ENCODE peak calls at places on chromosomes 16 and 17, in seven cellular contexts. One of them, this sample, is unnamed.

GRCh38 chr16:84593825-84594724 is 23.8 kb downstream of the COTL1 start:
- DNase-seq in AG04450: no peak
- DNase-seq in psoas muscle: no peak
- DNase-seq in Calu3: no peak
- DNase-seq in endothelial cell: no peak
- DNase-seq in AG09309: no peak
- DNase-seq in mesothelial cell of epicardium: no peak
- DNase-seq in this sample: peak; percentile 70

GRCh38 chr17:72683506-72684404 is 408.7 kb downstream of the SLC39A11 start:
- DNase-seq in psoas muscle: peak; percentile 17
- DNase-seq in AG09309: peak; percentile 92
- DNase-seq in AG04450: peak; percentile 79
- DNase-seq in endothelial cell: no peak
- DNase-seq in mesothelial cell of epicardium: no peak
- DNase-seq in Calu3: peak; percentile 85
- DNase-seq in this sample: no peak

GRCh38 chr16:49333268-49333597 is 40.4 kb upstream of the C16orf78 start:
- DNase-seq in mesothelial cell of epicardium: no peak
- DNase-seq in Calu3: no peak
- DNase-seq in endothelial cell: no peak
- DNase-seq in AG04450: no peak
- DNase-seq in AG09309: no peak
- DNase-seq in psoas muscle: no peak
- DNase-seq in this sample: no peak

GRCh38 chr17:49225554-49226236 is 4.9 kb downstream of the PHOSPHO1 start:
- DNase-seq in AG09309: no peak
- DNase-seq in endothelial cell: no peak
- DNase-seq in psoas muscle: no peak
- DNase-seq in AG04450: no peak
- DNase-seq in Calu3: no peak
- DNase-seq in mesothelial cell of epicardium: no peak
- DNase-seq in this sample: no peak

GRCh38 chr17:74332763-74333220 is 6.8 kb downstream of the KIF19 start:
- DNase-seq in Calu3: no peak
- DNase-seq in endothelial cell: no peak
- DNase-seq in mesothelial cell of epicardium: no peak
- DNase-seq in AG04450: no peak
- DNase-seq in AG09309: no peak
- DNase-seq in psoas muscle: no peak
- DNase-seq in this sample: no peak

GRCh38 chr16:57537194-57537505 is 779 bp upstream of the CCDC102A start:
- DNase-seq in mesothelial cell of epicardium: no peak
- DNase-seq in AG09309: no peak
- DNase-seq in endothelial cell: no peak
- DNase-seq in Calu3: no peak
- DNase-seq in AG04450: no peak
- DNase-seq in psoas muscle: no peak
- DNase-seq in this sample: no peak

GRCh38 chr16:80198995-80199299 is 341.8 kb upstream of the DYNLRB2 start:
- DNase-seq in mesothelial cell of epicardium: no peak
- DNase-seq in endothelial cell: no peak
- DNase-seq in psoas muscle: no peak
- DNase-seq in Calu3: no peak
- DNase-seq in AG09309: no peak
- DNase-seq in AG04450: no peak
- DNase-seq in this sample: no peak

GRCh38 chr16:86467490-86467889 is 42.8 kb upstream of the FOXF1 start:
- DNase-seq in endothelial cell: no peak
- DNase-seq in Calu3: no peak
- DNase-seq in AG09309: no peak
- DNase-seq in AG04450: no peak
- DNase-seq in psoas muscle: no peak
- DNase-seq in mesothelial cell of epicardium: no peak
- DNase-seq in this sample: no peak

GRCh38 chr16:23757116-23757515 is 2.3 kb downstream of the CHP2 start:
- DNase-seq in endothelial cell: no peak
- DNase-seq in Calu3: no peak
- DNase-seq in mesothelial cell of epicardium: no peak
- DNase-seq in AG09309: no peak
- DNase-seq in AG04450: no peak
- DNase-seq in psoas muscle: no peak
- DNase-seq in this sample: no peak

GRCh38 chr17:8125947-8126305 is 2.0 kb upstream of the HES7 start:
- DNase-seq in mesothelial cell of epicardium: peak; percentile 55
- DNase-seq in endothelial cell: no peak
- DNase-seq in AG04450: no peak
- DNase-seq in AG09309: no peak
- DNase-seq in Calu3: no peak
- DNase-seq in psoas muscle: no peak
- DNase-seq in this sample: no peak

GRCh38 chr17:14245629-14246028 is 9.0 kb upstream of the CDRT15 start:
- DNase-seq in psoas muscle: no peak
- DNase-seq in endothelial cell: no peak
- DNase-seq in AG04450: no peak
- DNase-seq in Calu3: no peak
- DNase-seq in AG09309: no peak
- DNase-seq in mesothelial cell of epicardium: no peak
- DNase-seq in this sample: no peak

GRCh38 chr16:17258848-17259713 is 211.7 kb downstream of the XYLT1 start:
- DNase-seq in endothelial cell: no peak
- DNase-seq in Calu3: no peak
- DNase-seq in AG09309: no peak
- DNase-seq in psoas muscle: no peak
- DNase-seq in mesothelial cell of epicardium: no peak
- DNase-seq in AG04450: no peak
- DNase-seq in this sample: no peak

GRCh38 chr17:11241611-11242226 is 706 bp downstream of the SHISA6 start:
- DNase-seq in Calu3: no peak
- DNase-seq in mesothelial cell of epicardium: no peak
- DNase-seq in AG09309: no peak
- DNase-seq in AG04450: no peak
- DNase-seq in psoas muscle: peak; percentile 20
- DNase-seq in endothelial cell: no peak
- DNase-seq in this sample: no peak

GRCh38 chr17:64115871-64116534 is 13.9 kb downstream of the ERN1 start:
- DNase-seq in AG04450: peak; percentile 65
- DNase-seq in endothelial cell: no peak
- DNase-seq in mesothelial cell of epicardium: no peak
- DNase-seq in psoas muscle: no peak
- DNase-seq in AG09309: peak; percentile 78
- DNase-seq in Calu3: no peak
- DNase-seq in this sample: no peak

GRCh38 chr17:62064029-62064790 is 868 bp downstream of the MED13 start:
- DNase-seq in mesothelial cell of epicardium: no peak
- DNase-seq in Calu3: no peak
- DNase-seq in psoas muscle: no peak
- DNase-seq in AG04450: no peak
- DNase-seq in AG09309: no peak
- DNase-seq in endothelial cell: no peak
- DNase-seq in this sample: no peak

GRCh38 chr17:75843577-75844529 is at the start of gene UNC13D:
- DNase-seq in psoas muscle: no peak
- DNase-seq in Calu3: peak; percentile 36
- DNase-seq in AG04450: no peak
- DNase-seq in endothelial cell: no peak
- DNase-seq in mesothelial cell of epicardium: no peak
- DNase-seq in AG09309: no peak
- DNase-seq in this sample: peak; percentile 65

GRCh38 chr16:53153130-53153529 is 98.3 kb downstream of the CHD9 start:
- DNase-seq in Calu3: no peak
- DNase-seq in AG09309: no peak
- DNase-seq in psoas muscle: no peak
- DNase-seq in mesothelial cell of epicardium: no peak
- DNase-seq in AG04450: no peak
- DNase-seq in endothelial cell: no peak
- DNase-seq in this sample: no peak

GRCh38 chr17:74592087-74592990 is at the start of gene CD300LD:
- DNase-seq in mesothelial cell of epicardium: no peak
- DNase-seq in endothelial cell: no peak
- DNase-seq in AG04450: no peak
- DNase-seq in psoas muscle: no peak
- DNase-seq in Calu3: no peak
- DNase-seq in AG09309: no peak
- DNase-seq in this sample: no peak

GRCh38 chr17:57957120-57957850 is 2.1 kb upstream of the CUEDC1 start:
- DNase-seq in AG09309: no peak
- DNase-seq in AG04450: no peak
- DNase-seq in mesothelial cell of epicardium: no peak
- DNase-seq in endothelial cell: no peak
- DNase-seq in psoas muscle: no peak
- DNase-seq in Calu3: no peak
- DNase-seq in this sample: no peak

GRCh38 chr16:14378131-14378551 is 251.9 kb downstream of the PARN start:
- DNase-seq in mesothelial cell of epicardium: no peak
- DNase-seq in endothelial cell: no peak
- DNase-seq in psoas muscle: no peak
- DNase-seq in AG09309: no peak
- DNase-seq in Calu3: peak; percentile 63
- DNase-seq in AG04450: peak; percentile 68
- DNase-seq in this sample: no peak

GRCh38 chr17:63433746-63434591 is 12.1 kb downstream of the CYB561 start:
- DNase-seq in AG04450: peak; percentile 82
- DNase-seq in Calu3: no peak
- DNase-seq in endothelial cell: no peak
- DNase-seq in mesothelial cell of epicardium: no peak
- DNase-seq in psoas muscle: peak; percentile 87
- DNase-seq in AG09309: peak; percentile 90
- DNase-seq in this sample: no peak

GRCh38 chr17:67151717-67152116 is 93.3 kb downstream of the HELZ start:
- DNase-seq in mesothelial cell of epicardium: no peak
- DNase-seq in endothelial cell: no peak
- DNase-seq in Calu3: no peak
- DNase-seq in AG04450: no peak
- DNase-seq in AG09309: no peak
- DNase-seq in psoas muscle: no peak
- DNase-seq in this sample: no peak

GRCh38 chr17:78032166-78032565 is 73.7 kb downstream of the TNRC6C start:
- DNase-seq in psoas muscle: no peak
- DNase-seq in mesothelial cell of epicardium: no peak
- DNase-seq in Calu3: no peak
- DNase-seq in endothelial cell: no peak
- DNase-seq in AG09309: no peak
- DNase-seq in AG04450: no peak
- DNase-seq in this sample: no peak

GRCh38 chr16:52696126-52696525 is 149.2 kb upstream of the TOX3 start:
- DNase-seq in AG04450: no peak
- DNase-seq in Calu3: no peak
- DNase-seq in psoas muscle: no peak
- DNase-seq in AG09309: no peak
- DNase-seq in mesothelial cell of epicardium: no peak
- DNase-seq in endothelial cell: no peak
- DNase-seq in this sample: no peak

GRCh38 chr17:75641343-75641742 is 8.1 kb downstream of the SMIM5 start:
- DNase-seq in endothelial cell: no peak
- DNase-seq in Calu3: no peak
- DNase-seq in AG09309: no peak
- DNase-seq in mesothelial cell of epicardium: no peak
- DNase-seq in psoas muscle: no peak
- DNase-seq in AG04450: no peak
- DNase-seq in this sample: no peak

GRCh38 chr16:23903001-23903414 is 67.2 kb downstream of the PRKCB start:
- DNase-seq in Calu3: no peak
- DNase-seq in psoas muscle: no peak
- DNase-seq in AG09309: no peak
- DNase-seq in mesothelial cell of epicardium: no peak
- DNase-seq in endothelial cell: no peak
- DNase-seq in AG04450: no peak
- DNase-seq in this sample: no peak

GRCh38 chr16:85018529-85019236 is 7.3 kb upstream of the ZDHHC7 start:
- DNase-seq in AG09309: no peak
- DNase-seq in psoas muscle: no peak
- DNase-seq in mesothelial cell of epicardium: no peak
- DNase-seq in Calu3: peak; percentile 72
- DNase-seq in endothelial cell: no peak
- DNase-seq in AG04450: no peak
- DNase-seq in this sample: no peak

GRCh38 chr16:69240336-69240735 is 53.4 kb downstream of the SNTB2 start:
- DNase-seq in AG09309: no peak
- DNase-seq in mesothelial cell of epicardium: no peak
- DNase-seq in Calu3: no peak
- DNase-seq in psoas muscle: no peak
- DNase-seq in AG04450: no peak
- DNase-seq in endothelial cell: no peak
- DNase-seq in this sample: no peak

GRCh38 chr16:30698139-30698815 is 694 bp upstream of the SRCAP start:
- DNase-seq in AG09309: peak; percentile 86
- DNase-seq in endothelial cell: peak; percentile 99
- DNase-seq in Calu3: peak; percentile 99
- DNase-seq in psoas muscle: peak; percentile 99
- DNase-seq in mesothelial cell of epicardium: peak; percentile 99
- DNase-seq in AG04450: peak; percentile 95
- DNase-seq in this sample: peak; percentile 97

GRCh38 chr16:29811896-29812665 is at the start of gene PRRT2:
- DNase-seq in endothelial cell: peak; percentile 52
- DNase-seq in Calu3: peak; percentile 47
- DNase-seq in AG09309: no peak
- DNase-seq in psoas muscle: peak; percentile 68
- DNase-seq in AG04450: no peak
- DNase-seq in mesothelial cell of epicardium: peak; percentile 76
- DNase-seq in this sample: peak; percentile 31

GRCh38 chr17:36112572-36112971 is 8.9 kb downstream of the CCL4 start:
- DNase-seq in AG09309: no peak
- DNase-seq in mesothelial cell of epicardium: no peak
- DNase-seq in Calu3: no peak
- DNase-seq in AG04450: no peak
- DNase-seq in psoas muscle: no peak
- DNase-seq in endothelial cell: no peak
- DNase-seq in this sample: no peak
- TF ChIP-seq CTCF in AG09309: no peak
- TF ChIP-seq CTCF in mesothelial cell of epicardium: no peak
- TF ChIP-seq CTCF in Calu3: no peak
- TF ChIP-seq CTCF in AG04450: no peak
- TF ChIP-seq CTCF in psoas muscle: no peak
- TF ChIP-seq CTCF in endothelial cell: no peak
- TF ChIP-seq CTCF in this sample: no peak

GRCh38 chr17:33927732-33928133 is 327.4 kb upstream of the CCL2 start:
- DNase-seq in mesothelial cell of epicardium: no peak
- DNase-seq in psoas muscle: no peak
- DNase-seq in Calu3: no peak
- DNase-seq in AG09309: no peak
- DNase-seq in endothelial cell: no peak
- DNase-seq in AG04450: no peak
- DNase-seq in this sample: no peak
- TF ChIP-seq CTCF in mesothelial cell of epicardium: no peak
- TF ChIP-seq CTCF in psoas muscle: no peak
- TF ChIP-seq CTCF in Calu3: no peak
- TF ChIP-seq CTCF in AG09309: no peak
- TF ChIP-seq CTCF in endothelial cell: peak; percentile 22
- TF ChIP-seq CTCF in AG04450: no peak
- TF ChIP-seq CTCF in this sample: no peak

GRCh38 chr17:33288954-33289353 is 4.1 kb downstream of the ASIC2 start:
- DNase-seq in psoas muscle: no peak
- DNase-seq in AG09309: no peak
- DNase-seq in AG04450: no peak
- DNase-seq in Calu3: no peak
- DNase-seq in mesothelial cell of epicardium: no peak
- DNase-seq in endothelial cell: no peak
- DNase-seq in this sample: no peak
- TF ChIP-seq CTCF in psoas muscle: no peak
- TF ChIP-seq CTCF in AG09309: no peak
- TF ChIP-seq CTCF in AG04450: no peak
- TF ChIP-seq CTCF in Calu3: no peak
- TF ChIP-seq CTCF in mesothelial cell of epicardium: no peak
- TF ChIP-seq CTCF in endothelial cell: no peak
- TF ChIP-seq CTCF in this sample: no peak

GRCh38 chr16:50621452-50621792 is 59.7 kb downstream of the SNX20 start:
- DNase-seq in Calu3: no peak
- DNase-seq in endothelial cell: no peak
- DNase-seq in AG09309: no peak
- DNase-seq in psoas muscle: no peak
- DNase-seq in mesothelial cell of epicardium: no peak
- DNase-seq in AG04450: no peak
- DNase-seq in this sample: no peak
- TF ChIP-seq CTCF in Calu3: no peak
- TF ChIP-seq CTCF in endothelial cell: no peak
- TF ChIP-seq CTCF in AG09309: no peak
- TF ChIP-seq CTCF in psoas muscle: no peak
- TF ChIP-seq CTCF in mesothelial cell of epicardium: no peak
- TF ChIP-seq CTCF in AG04450: no peak
- TF ChIP-seq CTCF in this sample: no peak